ENCODE peak calls at places on chromosomes 13 and 19, in four cellular contexts. V is aorta, S is hypothalamus, F is PC-3. H is an unnamed sample.

GRCh38 chr13:59111711-59112110 is 1052.0 kb downstream of the DIAPH3 start:
- DNase-seq in S (peak), F (no peak), V (no peak), H (no peak)

GRCh38 chr19:17333611-17334413 is 843 bp downstream of the ANO8 start:
- DNase-seq in F (peak), V (peak), S (no peak), H (peak)

GRCh38 chr19:37127999-37128820 is 44.3 kb downstream of the ZNF585A start:
- DNase-seq in S (no peak), V (no peak), F (no peak), H (no peak)

GRCh38 chr13:34627499-34627898 is 314.6 kb upstream of the NBEA start:
- DNase-seq in F (no peak), V (no peak), S (no peak), H (no peak)

GRCh38 chr13:40963927-40964326 is 55.2 kb downstream of the ELF1 start:
- DNase-seq in S (no peak), F (peak), V (no peak), H (no peak)

GRCh38 chr13:112238436-112238995 is 137.6 kb upstream of the SPACA7 start:
- DNase-seq in S (no peak), F (no peak), V (no peak), H (no peak)

GRCh38 chr19:2260341-2260751 is 4.1 kb upstream of the JSRP1 start:
- DNase-seq in F (peak), S (no peak), V (no peak), H (no peak)

GRCh38 chr13:60274664-60275063 is 110.9 kb upstream of the DIAPH3 start:
- DNase-seq in V (no peak), F (no peak), S (no peak), H (no peak)

GRCh38 chr19:40567750-40568494 is 8.8 kb upstream of the SHKBP1 start:
- DNase-seq in S (no peak), V (no peak), F (no peak), H (no peak)

GRCh38 chr13:100828226-100828625 is 153.6 kb upstream of the TMTC4 start:
- DNase-seq in F (no peak), V (no peak), S (no peak), H (no peak)

GRCh38 chr19:50449236-50449899 is 16.7 kb downstream of the MYBPC2 start:
- DNase-seq in V (no peak), F (peak), S (no peak), H (no peak)

GRCh38 chr13:25329706-25330105 is 28.3 kb downstream of the NUP58 start:
- DNase-seq in V (no peak), F (peak), S (no peak), H (no peak)

GRCh38 chr19:38245826-38246498 is 10.2 kb downstream of the PPP1R14A start:
- DNase-seq in F (no peak), V (peak), S (no peak), H (no peak)

GRCh38 chr19:5974721-5975387 is 3.1 kb downstream of the RANBP3 start:
- DNase-seq in S (no peak), F (peak), V (peak), H (no peak)

GRCh38 chr19:13839193-13839937 is 37.6 kb upstream of the NANOS3 start:
- DNase-seq in S (peak), V (peak), F (peak), H (peak)

GRCh38 chr13:111512707-111513106 is 192.3 kb downstream of the TEX29 start:
- DNase-seq in V (no peak), F (no peak), S (no peak), H (no peak)

GRCh38 chr19:48873476-48874308 is 1.5 kb downstream of the PPP1R15A start:
- DNase-seq in S (no peak), F (no peak), V (no peak), H (no peak)

GRCh38 chr19:18085702-18086457 is 854 bp downstream of the IL12RB1 start:
- DNase-seq in F (no peak), S (no peak), V (no peak), H (no peak)

GRCh38 chr19:55688422-55689218 is 13.6 kb downstream of the EPN1 start:
- DNase-seq in S (no peak), V (peak), F (no peak), H (peak)

GRCh38 chr13:23613971-23614370 is 43.8 kb downstream of the TNFRSF19 start:
- DNase-seq in S (no peak), F (no peak), V (no peak), H (no peak)

GRCh38 chr19:52687658-52688057 is 47.2 kb downstream of the ZNF611 start:
- DNase-seq in F (no peak), V (no peak), S (no peak), H (no peak)

GRCh38 chr19:4580021-4580901 is 20.8 kb upstream of the SEMA6B start:
- DNase-seq in S (no peak), V (no peak), F (no peak), H (no peak)

GRCh38 chr13:27830010-27830409 is 37.7 kb downstream of the GSX1 start:
- DNase-seq in S (peak), V (peak), F (peak), H (peak)

GRCh38 chr19:5321851-5322681 is 18.5 kb downstream of the PTPRS start:
- DNase-seq in V (no peak), S (no peak), F (no peak), H (peak)

GRCh38 chr19:41999071-41999877 is 5.2 kb upstream of the ATP1A3 start:
- DNase-seq in S (no peak), F (no peak), V (no peak), H (no peak)

GRCh38 chr19:17743874-17744273 is 7.4 kb upstream of the FCHO1 start:
- DNase-seq in S (no peak), F (peak), V (no peak), H (no peak)

GRCh38 chr19:18487576-18488402 is 34.1 kb downstream of the ELL start:
- DNase-seq in S (no peak), F (no peak), V (no peak), H (no peak)

GRCh38 chr13:113928701-113929627 is 44.9 kb downstream of the C13orf46 start:
- DNase-seq in F (no peak), S (peak), V (peak), H (peak)

GRCh38 chr13:27354379-27354778 is 70.0 kb upstream of the GTF3A start:
- DNase-seq in S (no peak), F (no peak), V (no peak), H (no peak)

GRCh38 chr13:44293354-44293753 is 80.3 kb upstream of the SERP2 start:
- DNase-seq in V (no peak), S (no peak), F (no peak), H (no peak)

GRCh38 chr19:19406878-19407639 is 1.6 kb downstream of the GATAD2A start:
- DNase-seq in S (peak), F (peak), V (no peak), H (peak)

GRCh38 chr13:112904436-112904960 is 64.5 kb upstream of the MCF2L start:
- DNase-seq in V (no peak), S (no peak), F (no peak), H (peak)

GRCh38 chr13:24221007-24221406 is 60.5 kb downstream of the SPATA13 start:
- DNase-seq in V (no peak), F (peak), S (no peak), H (no peak)

GRCh38 chr13:94088742-94089141 is 390.7 kb downstream of the DCT start:
- DNase-seq in S (no peak), F (no peak), V (no peak), H (no peak)

GRCh38 chr13:98450495-98451167 is 126.3 kb downstream of the STK24 start:
- DNase-seq in V (no peak), F (no peak), S (peak), H (no peak)

GRCh38 chr13:61414686-61415664 is 674 bp downstream of the PCDH20 start:
- DNase-seq in V (peak), S (peak), F (peak), H (no peak)

GRCh38 chr19:15154002-15154612 is 46.7 kb downstream of the NOTCH3 start:
- DNase-seq in F (peak), V (peak), S (no peak), H (no peak)

H was measured in natural killer cell treated with Interleukin-12 subunit alpha and Interleukin-12 subunit beta and Interleukin-15 and Interleukin-18, amount 100 ng/mL, for 72 hours.